ENCODE peak calls at places on chromosome 1, in seven cellular contexts. S, G, Y, T, K, N and F are unnamed samples.

GRCh38 chr1:73161418-73161817 is 879.1 kb upstream of the NEGR1 start:
- DNase-seq in S (no peak), N (no peak), Y (no peak), T (no peak), K (no peak), G (no peak), F (no peak)

GRCh38 chr1:57597036-57597435 is 173.2 kb upstream of the DAB1 start:
- DNase-seq in S (no peak), G (no peak), T (no peak), Y (no peak), N (no peak), K (no peak), F (no peak)

GRCh38 chr1:117231748-117232373 is 21.1 kb upstream of the VTCN1 start:
- DNase-seq in N (no peak), K (no peak), Y (no peak), S (no peak), G (no peak), T (no peak), F (no peak)

GRCh38 chr1:201546093-201546492 is 7.2 kb downstream of the NAV1 start:
- DNase-seq in N (no peak), Y (no peak), G (no peak), K (no peak), T (no peak), S (no peak), F (no peak)

GRCh38 chr1:74673351-74674111 is at the start of gene ERICH3:
- DNase-seq in Y (no peak), S (no peak), K (no peak), T (no peak), G (no peak), N (no peak), F (no peak)

GRCh38 chr1:154614247-154614646 is 6.3 kb upstream of the ADAR start:
- DNase-seq in T (no peak), Y (no peak), S (no peak), N (no peak), K (no peak), G (no peak), F (no peak)

GRCh38 chr1:93567255-93567918 is 114.2 kb downstream of the BCAR3 start:
- DNase-seq in Y (peak; percentile 99), T (peak; percentile 98), N (no peak), G (peak; percentile 79), S (peak; percentile 31), K (peak; percentile 81), F (no peak)

GRCh38 chr1:8015036-8015808 is 10.9 kb downstream of the ERRFI1 start:
- DNase-seq in S (peak; percentile 78), N (no peak), T (peak; percentile 89), G (peak; percentile 85), Y (peak; percentile 92), K (peak; percentile 93), F (peak; percentile 8)

GRCh38 chr1:36134805-36135339 is 9.8 kb upstream of the COL8A2 start:
- DNase-seq in Y (peak; percentile 64), T (peak; percentile 38), S (peak; percentile 46), N (no peak), K (peak; percentile 54), G (peak; percentile 57), F (no peak)

GRCh38 chr1:219917851-219918466 is 10.4 kb downstream of the SLC30A10 start:
- DNase-seq in N (no peak), G (peak; percentile 56), K (no peak), T (no peak), S (no peak), Y (peak; percentile 4), F (no peak)

GRCh38 chr1:64046243-64046642 is 157.2 kb upstream of the UBE2U start:
- DNase-seq in K (no peak), Y (no peak), G (no peak), S (no peak), T (no peak), N (no peak), F (no peak)

GRCh38 chr1:160096491-160097116 is 1.8 kb downstream of the IGSF8 start:
- DNase-seq in G (no peak), K (no peak), S (no peak), T (peak; percentile 52), N (no peak), Y (peak; percentile 16), F (no peak)

GRCh38 chr1:225937048-225937968 is 3.7 kb downstream of the LEFTY2 start:
- DNase-seq in Y (no peak), K (no peak), G (no peak), S (no peak), N (no peak), T (no peak), F (no peak)

GRCh38 chr1:236416165-236416564 is 22.1 kb downstream of the EDARADD start:
- DNase-seq in K (peak; percentile 13), G (no peak), S (no peak), N (peak; percentile 16), Y (no peak), T (no peak), F (peak; percentile 71)

GRCh38 chr1:51423098-51423821 is 92.9 kb upstream of the TTC39A start:
- DNase-seq in Y (peak; percentile 52), G (no peak), N (no peak), T (peak; percentile 58), K (peak; percentile 29), S (peak; percentile 37), F (no peak)

GRCh38 chr1:70528591-70529333 is 117.7 kb downstream of the CTH start:
- DNase-seq in S (peak; percentile 21), N (no peak), T (peak; percentile 33), G (peak; percentile 30), Y (peak; percentile 47), K (peak; percentile 26), F (no peak)

GRCh38 chr1:12409676-12410075 is 179.8 kb downstream of the VPS13D start:
- DNase-seq in K (no peak), Y (no peak), G (peak; percentile 22), T (no peak), S (no peak), N (no peak), F (no peak)

GRCh38 chr1:39646232-39647081 is 7.0 kb upstream of the HEYL start:
- DNase-seq in G (peak; percentile 45), K (no peak), N (no peak), S (peak; percentile 94), Y (peak; percentile 73), T (peak; percentile 79), F (no peak)

GRCh38 chr1:181318022-181318857 is 165.1 kb upstream of the CACNA1E start:
- DNase-seq in T (no peak), K (no peak), S (no peak), N (no peak), G (no peak), Y (no peak), F (no peak)

GRCh38 chr1:200040516-200041138 is 13.1 kb downstream of the NR5A2 start:
- DNase-seq in N (no peak), G (no peak), T (no peak), S (no peak), Y (peak; percentile 57), K (peak; percentile 61), F (no peak)

GRCh38 chr1:200042119-200042436 is 14.6 kb downstream of the NR5A2 start:
- DNase-seq in T (no peak), Y (no peak), G (no peak), N (no peak), S (no peak), K (no peak), F (no peak)

GRCh38 chr1:200042437-200043329 is 15.2 kb downstream of the NR5A2 start:
- DNase-seq in G (peak; percentile 32), Y (no peak), T (no peak), K (peak; percentile 64), N (no peak), S (no peak), F (no peak)

GRCh38 chr1:200039849-200040479 is 12.5 kb downstream of the NR5A2 start:
- DNase-seq in Y (no peak), T (no peak), N (no peak), K (peak; percentile 52), S (no peak), G (no peak), F (no peak)

GRCh38 chr1:200041337-200042118 is 14.0 kb downstream of the NR5A2 start:
- DNase-seq in T (no peak), G (no peak), Y (no peak), N (no peak), S (no peak), K (peak; percentile 30), F (no peak)
- H3K4me3 ChIP-seq in T (no peak overlapping the region), G (no peak overlapping the region), Y (peak overlapping the region; percentile 67), N (no peak overlapping the region), S (peak overlapping the region; percentile 53), K (peak overlapping the region; percentile 66), F (no peak overlapping the region)

GRCh38 chr1:153028771-153029170 is 2.2 kb upstream of the SPRR1B start:
- DNase-seq in S (no peak), T (no peak), N (no peak), K (no peak), G (no peak), Y (no peak), F (no peak)

GRCh38 chr1:153030895-153031294 is at the start of gene SPRR1B:
- DNase-seq in T (no peak), K (no peak), Y (no peak), N (no peak), G (no peak), S (no peak), F (no peak)

GRCh38 chr1:153032073-153032472 is 1.1 kb downstream of the SPRR1B start:
- DNase-seq in T (no peak), N (no peak), Y (no peak), K (no peak), S (no peak), G (no peak), F (no peak)

GRCh38 chr1:153035211-153035610 is 4.2 kb downstream of the SPRR1B start:
- DNase-seq in G (no peak), N (no peak), S (no peak), Y (no peak), K (no peak), T (no peak), F (no peak)

DNA sequence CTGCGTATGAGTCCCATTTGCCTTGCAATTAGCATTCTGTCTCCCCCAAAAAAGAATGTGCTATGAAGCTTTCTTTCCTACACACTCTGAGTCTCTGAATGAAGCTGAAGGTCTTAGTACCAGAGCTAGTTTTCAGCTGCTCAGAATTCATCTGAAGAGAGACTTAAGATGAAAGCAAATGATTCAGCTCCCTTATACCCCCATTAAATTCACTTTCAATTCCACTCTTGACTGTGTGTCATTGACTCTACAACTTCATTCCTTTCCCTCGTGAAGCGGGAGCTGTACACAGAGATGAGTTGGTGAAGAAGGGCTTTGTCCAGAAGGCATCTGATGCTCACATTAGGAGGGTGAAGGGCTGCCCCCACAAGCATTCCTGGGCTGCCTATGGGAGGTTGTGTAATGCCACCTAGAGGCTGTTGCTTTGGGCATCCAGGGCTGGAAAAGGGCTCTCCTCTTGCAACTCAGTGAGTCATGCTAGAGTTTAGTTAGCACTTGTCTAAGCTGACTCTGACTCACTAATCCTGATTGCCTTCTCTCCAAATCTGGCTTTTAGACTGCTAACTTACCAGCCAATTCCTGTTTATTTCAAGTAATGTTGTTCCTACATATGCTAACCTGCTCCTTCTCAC is 1.8 kb downstream of the SPRR1B start:
- DNase-seq in K (peak; percentile 20), T (peak; percentile 48), N (no peak), G (peak; percentile 50), Y (peak; percentile 11), S (no peak), F (no peak)
- H3K4me3 ChIP-seq in K (no peak overlapping the region), T (no peak overlapping the region), N (no peak overlapping the region), G (no peak overlapping the region), Y (no peak overlapping the region), S (no peak overlapping the region), F (no peak overlapping the region)

GRCh38 chr1:156126701-156127534 is 12.4 kb downstream of the LMNA start:
- DNase-seq in N (peak; percentile 90), K (peak; percentile 29), G (peak; percentile 90), T (peak; percentile 96), S (no peak), Y (peak; percentile 75), F (peak; percentile 76)
- H3K4me3 ChIP-seq in N (no peak overlapping the region), K (peak overlapping the region; percentile 17), G (peak overlapping the region; percentile 4), T (no peak overlapping the region), S (peak overlapping the region; percentile 24), Y (peak overlapping the region; percentile 31), F (no peak overlapping the region)

GRCh38 chr1:200035956-200036615 is 8.6 kb downstream of the NR5A2 start:
- DNase-seq in Y (no peak), K (no peak), N (no peak), T (no peak), G (no peak), S (no peak), F (no peak)
- H3K4me3 ChIP-seq in Y (no peak overlapping the region), K (no peak overlapping the region), N (no peak overlapping the region), T (no peak overlapping the region), G (no peak overlapping the region), S (no peak overlapping the region), F (no peak overlapping the region)